ENCODE peak calls at places on chromosomes 12 and 14, in ten cellular contexts. H is HCT116, Z is GM23248, J is GM23338, G is SK-N-SH, C is PC-3, T is OCI-LY7, L is hepatocyte, A is PC-9, R is MM.1S. K is an unnamed sample. For H3K4me1 and H3K9me2, the result is how much of the 10 kb centered on the place peaks cover.

GRCh38 chr12:93107514-93107942 is 178.4 kb upstream of the EEA1 start:
- DNase-seq in H (no peak), Z (no peak), J (peak), G (no peak), C (no peak), T (no peak), L (no peak), A (no peak), R (no peak), K (no peak)

GRCh38 chr14:79144891-79145290 is 974.7 kb downstream of the NRXN3 start:
- DNase-seq in H (no peak), Z (peak), J (no peak), G (no peak), C (no peak), T (no peak), L (no peak), A (no peak), R (no peak), K (no peak)

GRCh38 chr12:29187756-29188155 is 38.7 kb downstream of the FAR2 start:
- DNase-seq in H (no peak), Z (peak), J (no peak), G (no peak), C (no peak), T (no peak), L (no peak), A (no peak), R (no peak), K (no peak)

GRCh38 chr12:109773384-109774011 is 59.7 kb downstream of the TRPV4 start:
- DNase-seq in H (no peak), Z (peak), J (no peak), G (no peak), C (peak), T (no peak), L (no peak), A (peak), R (peak), K (no peak)

GRCh38 chr12:49527361-49528130 is 11.3 kb upstream of the KCNH3 start:
- DNase-seq in H (no peak), Z (no peak), J (no peak), G (no peak), C (no peak), T (no peak), L (no peak), A (no peak), R (no peak), K (no peak)

GRCh38 chr12:60266381-60266852 is 670.6 kb downstream of the SLC16A7 start:
- DNase-seq in H (peak), Z (peak), J (no peak), G (no peak), C (peak), T (no peak), L (peak), A (peak), R (no peak), K (no peak)

GRCh38 chr12:107564946-107565345 is 120.7 kb upstream of the PWP1 start:
- DNase-seq in H (peak), Z (peak), J (peak), G (no peak), C (peak), T (peak), L (peak), A (no peak), R (peak), K (peak)

GRCh38 chr12:19967486-19967885 is 400.9 kb upstream of the PDE3A start:
- DNase-seq in H (no peak), Z (peak), J (no peak), G (no peak), C (peak), T (no peak), L (peak), A (no peak), R (no peak), K (no peak)

GRCh38 chr12:38775457-38775856 is 129.9 kb downstream of the CPNE8 start:
- DNase-seq in H (no peak), Z (no peak), J (no peak), G (no peak), C (no peak), T (no peak), L (no peak), A (no peak), R (peak), K (no peak)

GRCh38 chr12:87667378-87667777 is 361.8 kb downstream of the C12orf50 start:
- DNase-seq in H (no peak), Z (peak), J (peak), G (no peak), C (peak), T (peak), L (peak), A (no peak), R (peak), K (peak)

GRCh38 chr12:728781-729180 is 23.6 kb upstream of the WNK1 start:
- DNase-seq in H (no peak), Z (no peak), J (no peak), G (no peak), C (no peak), T (no peak), L (no peak), A (no peak), R (no peak), K (no peak)
- H3K4me1 ChIP-seq in H (under half), Z (under half), J (under half), G (under half), C (under half), T (under half), L (under half), A (under half), R (under half), K (under half)

GRCh38 chr12:95784886-95785285 is 5.7 kb downstream of the NTN4 start:
- DNase-seq in H (no peak), Z (peak), J (no peak), G (no peak), C (peak), T (no peak), L (no peak), A (no peak), R (no peak), K (no peak)

GRCh38 chr12:95788637-95789036 is 1.9 kb downstream of the NTN4 start:
- DNase-seq in H (no peak), Z (peak), J (no peak), G (no peak), C (peak), T (no peak), L (no peak), A (peak), R (no peak), K (no peak)

GRCh38 chr12:95789126-95790024 is 1.2 kb downstream of the NTN4 start:
- DNase-seq in H (no peak), Z (peak), J (peak), G (peak), C (peak), T (no peak), L (peak), A (peak), R (no peak), K (no peak)

GRCh38 chr12:95790025-95790911 is at the start of gene NTN4:
- DNase-seq in H (no peak), Z (peak), J (peak), G (peak), C (peak), T (no peak), L (peak), A (no peak), R (peak), K (no peak)

GRCh38 chr12:95787274-95787814 is 3.2 kb downstream of the NTN4 start:
- DNase-seq in H (no peak), Z (no peak), J (no peak), G (no peak), C (no peak), T (no peak), L (no peak), A (no peak), R (no peak), K (no peak)
- H3K9me2 ChIP-seq in H (under half), Z (under half), J (under half), G (under half), C (under half), T (under half), L (under half), A (under half), R (under half), K (under half)

GRCh38 chr12:52149182-52149641 is 42.6 kb downstream of the KRT80 start:
- DNase-seq in H (no peak), Z (no peak), J (no peak), G (no peak), C (no peak), T (no peak), L (no peak), A (peak), R (no peak), K (no peak)

GRCh38 chr12:52148541-52149181 is 43.2 kb downstream of the KRT80 start:
- DNase-seq in H (peak), Z (peak), J (peak), G (no peak), C (peak), T (no peak), L (peak), A (peak), R (no peak), K (no peak)

GRCh38 chr12:52151153-52151858 is 40.5 kb downstream of the KRT80 start:
- DNase-seq in H (no peak), Z (no peak), J (no peak), G (no peak), C (no peak), T (no peak), L (no peak), A (peak), R (no peak), K (no peak)

GRCh38 chr12:52147983-52148540 is 43.8 kb downstream of the KRT80 start:
- DNase-seq in H (no peak), Z (no peak), J (no peak), G (no peak), C (no peak), T (no peak), L (no peak), A (peak), R (no peak), K (no peak)

DNA sequence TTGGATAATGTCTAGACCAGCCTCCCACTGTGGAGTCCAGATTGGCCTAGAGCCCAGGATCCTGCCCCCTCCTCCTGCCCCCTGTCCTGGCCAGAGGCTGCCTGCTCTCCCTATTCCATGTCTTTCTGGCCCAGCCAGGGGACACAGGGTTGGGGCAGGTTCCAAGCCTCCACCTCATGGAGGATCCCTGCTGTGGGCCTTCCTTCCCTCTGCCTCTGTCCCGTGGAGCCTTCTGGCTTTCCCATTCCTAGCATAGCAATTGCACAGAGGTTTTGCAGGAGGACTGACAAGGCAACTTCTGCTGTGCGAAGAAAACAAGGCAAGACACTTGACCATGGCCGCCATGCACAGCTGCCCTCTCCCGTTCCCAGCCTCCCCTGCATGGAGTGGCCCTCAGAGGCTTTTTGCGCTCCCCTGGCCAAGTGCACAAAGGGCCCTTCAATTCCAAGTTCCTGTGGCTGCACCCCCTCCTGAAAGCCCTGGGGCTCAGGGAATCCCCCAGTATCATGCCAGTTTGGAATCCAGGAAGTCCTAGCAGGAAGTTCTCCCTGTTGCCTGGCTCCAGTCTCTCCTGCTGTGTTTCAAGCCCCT is 42.1 kb downstream of the KRT80 start:
- DNase-seq in H (no peak), Z (no peak), J (no peak), G (peak), C (no peak), T (no peak), L (no peak), A (peak), R (no peak), K (no peak)
- H3K4me1 ChIP-seq in H (half or more), Z (under half), J (under half), G (under half), C (half or more), T (under half), L (half or more), A (half or more), R (under half), K (under half)

DNA sequence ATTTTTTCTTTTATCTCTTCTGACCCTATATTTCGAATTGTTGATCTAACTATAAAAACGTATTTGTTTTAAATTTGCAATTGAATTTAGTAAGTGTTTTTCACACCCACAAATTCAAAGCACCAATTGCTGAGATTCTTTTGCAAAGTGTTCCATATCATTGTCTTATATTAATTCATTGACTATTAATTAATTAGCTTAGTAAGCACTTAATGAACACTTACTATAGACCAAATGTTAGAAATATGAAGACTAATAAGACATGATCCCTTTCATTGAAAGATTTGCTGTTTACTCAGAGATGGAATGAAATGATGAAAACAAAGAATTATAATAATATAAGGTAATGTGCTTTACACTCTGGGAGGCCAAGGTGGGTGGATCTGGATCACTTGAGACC is 14.2 kb downstream of the ANO4 start:
- DNase-seq in H (no peak), Z (no peak), J (no peak), G (no peak), C (no peak), T (no peak), L (no peak), A (no peak), R (no peak), K (no peak)
- H3K9me2 ChIP-seq in H (under half), Z (under half), J (under half), G (under half), C (under half), T (under half), L (under half), A (under half), R (under half), K (under half)